ENCODE peak calls at places on chromosomes 12 and 14, in six cellular contexts. B, L, I, Y, R and Z are unnamed samples.

GRCh38 chr14:105485720-105486332 is 860 bp upstream of the CRIP1 start:
- DNase-seq in B (peak; percentile 40), L (no peak), I (no peak), Y (peak; percentile 65), R (peak; percentile 81), Z (peak; percentile 47)

GRCh38 chr14:95045836-95046430 is 111.4 kb downstream of the DICER1 start:
- DNase-seq in B (no peak), L (no peak), I (no peak), Y (no peak), R (no peak), Z (no peak)

GRCh38 chr14:77311217-77311616 is 9.5 kb downstream of the POMT2 start:
- DNase-seq in B (no peak), L (no peak), I (no peak), Y (no peak), R (no peak), Z (no peak)

GRCh38 chr12:49934505-49934904 is 16.0 kb upstream of the AQP2 start:
- DNase-seq in B (no peak), L (no peak), I (no peak), Y (no peak), R (no peak), Z (no peak)

GRCh38 chr12:78407722-78408121 is 456.9 kb upstream of the SYT1 start:
- DNase-seq in B (no peak), L (no peak), I (no peak), Y (no peak), R (no peak), Z (no peak)

GRCh38 chr14:54890794-54891193 is 11.8 kb downstream of the GCH1 start:
- DNase-seq in B (no peak), L (no peak), I (no peak), Y (no peak), R (no peak), Z (no peak)

GRCh38 chr12:121064116-121064515 is 25.1 kb upstream of the OASL start:
- DNase-seq in B (peak; percentile 2), L (no peak), I (no peak), Y (no peak), R (no peak), Z (no peak)

GRCh38 chr14:52033131-52033642 is 35.7 kb downstream of the NID2 start:
- DNase-seq in B (no peak), L (no peak), I (no peak), Y (peak; percentile 56), R (peak; percentile 46), Z (no peak)

GRCh38 chr12:104877107-104877705 is 80.9 kb downstream of the SLC41A2 start:
- DNase-seq in B (peak; percentile 23), L (no peak), I (peak; percentile 8), Y (peak; percentile 71), R (peak; percentile 20), Z (peak; percentile 34)

GRCh38 chr12:71710276-71711125 is 24.6 kb downstream of the TMEM19 start:
- DNase-seq in B (no peak), L (no peak), I (no peak), Y (peak; percentile 92), R (no peak), Z (no peak)

GRCh38 chr12:44379827-44380226 is 496.3 kb downstream of the NELL2 start:
- DNase-seq in B (no peak), L (no peak), I (no peak), Y (no peak), R (peak; percentile 27), Z (peak; percentile 30)

GRCh38 chr12:32824596-32824995 is 68.9 kb upstream of the YARS2 start:
- DNase-seq in B (no peak), L (no peak), I (no peak), Y (no peak), R (no peak), Z (no peak)

GRCh38 chr14:105897725-105898113 is 371.3 kb downstream of the TMEM121 start:
- DNase-seq in B (no peak), L (no peak), I (no peak), Y (no peak), R (no peak), Z (no peak)

GRCh38 chr14:24417832-24418491 is 11.5 kb downstream of the CBLN3 start:
- DNase-seq in B (no peak), L (no peak), I (no peak), Y (no peak), R (no peak), Z (no peak)